ENCODE peak calls at places on chromosomes 3 and 15, in five cellular contexts. S, Z, W, H and N are unnamed samples.

GRCh38 chr15:29656636-29657475 is 165.4 kb downstream of the TJP1 start:
- DNase-seq in S (no peak), Z (no peak), W (no peak), H (no peak), N (no peak)

GRCh38 chr15:82135645-82136044 is 89.8 kb upstream of the MEX3B start:
- DNase-seq in S (no peak), Z (no peak), W (no peak), H (no peak), N (no peak)

GRCh38 chr3:51718547-51719412 is 11.9 kb downstream of the GRM2 start:
- DNase-seq in S (peak), Z (peak), W (no peak), H (peak), N (no peak)

GRCh38 chr15:40157748-40158447 is 3.0 kb upstream of the BUB1B start:
- DNase-seq in S (no peak), Z (no peak), W (no peak), H (no peak), N (no peak)

GRCh38 chr15:55937040-55937439 is 56.4 kb downstream of the NEDD4 start:
- DNase-seq in S (no peak), Z (no peak), W (no peak), H (no peak), N (no peak)

GRCh38 chr3:60289356-60289935 is 961.8 kb downstream of the FHIT start:
- DNase-seq in S (no peak), Z (no peak), W (no peak), H (no peak), N (no peak)

GRCh38 chr3:4982773-4983738 is 3.8 kb downstream of the BHLHE40 start:
- DNase-seq in S (no peak), Z (no peak), W (no peak), H (no peak), N (no peak)

GRCh38 chr15:99155961-99156443 is 51.1 kb downstream of the SYNM start:
- DNase-seq in S (peak), Z (no peak), W (no peak), H (no peak), N (no peak)

GRCh38 chr3:184218814-184219213 is 10.6 kb upstream of the VWA5B2 start:
- DNase-seq in S (no peak), Z (no peak), W (no peak), H (no peak), N (no peak)

GRCh38 chr3:178709047-178709446 is 172.8 kb downstream of the KCNMB2 start:
- DNase-seq in S (no peak), Z (no peak), W (no peak), H (no peak), N (no peak)

GRCh38 chr3:181326637-181327223 is 337.2 kb upstream of the DNAJC19 start:
- DNase-seq in S (no peak), Z (no peak), W (no peak), H (no peak), N (no peak)

GRCh38 chr3:40432793-40433192 is 24.3 kb upstream of the RPL14 start:
- DNase-seq in S (no peak), Z (no peak), W (no peak), H (no peak), N (no peak)

GRCh38 chr3:151843275-151843674 is 29.4 kb downstream of the AADAC start:
- DNase-seq in S (no peak), Z (no peak), W (no peak), H (no peak), N (no peak)

GRCh38 chr3:37543692-37544091 is 318.0 kb upstream of the CTDSPL start:
- DNase-seq in S (no peak), Z (no peak), W (no peak), H (no peak), N (no peak)

GRCh38 chr3:190988102-190988501 is 125.6 kb upstream of the GMNC start:
- DNase-seq in S (no peak), Z (no peak), W (no peak), H (no peak), N (no peak)

GRCh38 chr3:120306519-120307455 is 21.8 kb upstream of the GPR156 start:
- DNase-seq in S (no peak), Z (no peak), W (no peak), H (no peak), N (no peak)

GRCh38 chr3:46400846-46401245 is 6.0 kb downstream of the CCR5AS start:
- DNase-seq in S (no peak), Z (no peak), W (no peak), H (no peak), N (no peak)

GRCh38 chr3:27758083-27758482 is 36.0 kb upstream of the EOMES start:
- DNase-seq in S (peak), Z (no peak), W (no peak), H (no peak), N (peak)

GRCh38 chr3:196867155-196867506 is 589 bp upstream of the SENP5 start:
- DNase-seq in S (no peak), Z (no peak), W (no peak), H (no peak), N (no peak)